ENCODE peak calls at places on chromosomes 7 and 10, in eight cellular contexts. One of them, this sample, is unnamed.

GRCh38 chr10:95049919-95050318 is 19.4 kb downstream of the CYP2C8 start:
- DNase-seq in cardiac fibroblast: no peak
- DNase-seq in AG09309: no peak
- DNase-seq in psoas muscle: no peak
- DNase-seq in heart left ventricle: no peak
- DNase-seq in Caco-2: no peak
- DNase-seq in CD8-positive, alpha-beta T cell: no peak
- DNase-seq in mucosa of descending colon: no peak
- DNase-seq in this sample: no peak

GRCh38 chr10:6729967-6730366 is 149.9 kb upstream of the PRKCQ start:
- DNase-seq in mucosa of descending colon: no peak
- DNase-seq in heart left ventricle: no peak
- DNase-seq in psoas muscle: no peak
- DNase-seq in AG09309: no peak
- DNase-seq in cardiac fibroblast: peak
- DNase-seq in CD8-positive, alpha-beta T cell: no peak
- DNase-seq in Caco-2: no peak
- DNase-seq in this sample: no peak

GRCh38 chr10:78817361-78817760 is 251.4 kb upstream of the ZMIZ1 start:
- DNase-seq in psoas muscle: no peak
- DNase-seq in mucosa of descending colon: no peak
- DNase-seq in CD8-positive, alpha-beta T cell: no peak
- DNase-seq in Caco-2: no peak
- DNase-seq in cardiac fibroblast: peak
- DNase-seq in AG09309: no peak
- DNase-seq in heart left ventricle: no peak
- DNase-seq in this sample: no peak

GRCh38 chr7:462173-463103 is 57.2 kb downstream of the PDGFA start:
- DNase-seq in mucosa of descending colon: peak
- DNase-seq in cardiac fibroblast: no peak
- DNase-seq in psoas muscle: peak
- DNase-seq in AG09309: no peak
- DNase-seq in CD8-positive, alpha-beta T cell: no peak
- DNase-seq in Caco-2: no peak
- DNase-seq in heart left ventricle: no peak
- DNase-seq in this sample: no peak

GRCh38 chr10:50390302-50390701 is 139.0 kb upstream of the ASAH2 start:
- DNase-seq in AG09309: no peak
- DNase-seq in CD8-positive, alpha-beta T cell: no peak
- DNase-seq in psoas muscle: no peak
- DNase-seq in cardiac fibroblast: no peak
- DNase-seq in mucosa of descending colon: no peak
- DNase-seq in heart left ventricle: no peak
- DNase-seq in Caco-2: no peak
- DNase-seq in this sample: no peak

GRCh38 chr10:114392112-114392835 is 12.0 kb downstream of the AFAP1L2 start:
- DNase-seq in Caco-2: no peak
- DNase-seq in mucosa of descending colon: no peak
- DNase-seq in AG09309: no peak
- DNase-seq in CD8-positive, alpha-beta T cell: no peak
- DNase-seq in heart left ventricle: no peak
- DNase-seq in cardiac fibroblast: no peak
- DNase-seq in psoas muscle: no peak
- DNase-seq in this sample: no peak

GRCh38 chr7:50981743-50982142 is 199.0 kb upstream of the GRB10 start:
- DNase-seq in cardiac fibroblast: no peak
- DNase-seq in mucosa of descending colon: no peak
- DNase-seq in AG09309: no peak
- DNase-seq in CD8-positive, alpha-beta T cell: no peak
- DNase-seq in heart left ventricle: no peak
- DNase-seq in psoas muscle: no peak
- DNase-seq in Caco-2: no peak
- DNase-seq in this sample: no peak

GRCh38 chr10:130869179-130869841 is 442.2 kb downstream of the TCERG1L start:
- DNase-seq in AG09309: no peak
- DNase-seq in psoas muscle: no peak
- DNase-seq in mucosa of descending colon: no peak
- DNase-seq in heart left ventricle: no peak
- DNase-seq in Caco-2: no peak
- DNase-seq in cardiac fibroblast: no peak
- DNase-seq in CD8-positive, alpha-beta T cell: no peak
- DNase-seq in this sample: no peak

GRCh38 chr7:129886184-129886817 is 66.5 kb downstream of the UBE2H start:
- DNase-seq in cardiac fibroblast: no peak
- DNase-seq in Caco-2: no peak
- DNase-seq in heart left ventricle: no peak
- DNase-seq in psoas muscle: no peak
- DNase-seq in AG09309: no peak
- DNase-seq in mucosa of descending colon: no peak
- DNase-seq in CD8-positive, alpha-beta T cell: no peak
- DNase-seq in this sample: no peak

GRCh38 chr7:157271315-157271990 is 65.4 kb upstream of the DNAJB6 start:
- DNase-seq in CD8-positive, alpha-beta T cell: no peak
- DNase-seq in psoas muscle: no peak
- DNase-seq in Caco-2: no peak
- DNase-seq in heart left ventricle: no peak
- DNase-seq in cardiac fibroblast: no peak
- DNase-seq in mucosa of descending colon: peak
- DNase-seq in AG09309: no peak
- DNase-seq in this sample: no peak

GRCh38 chr7:148912758-148913541 is 28.9 kb upstream of the EZH2 start:
- DNase-seq in AG09309: no peak
- DNase-seq in heart left ventricle: no peak
- DNase-seq in cardiac fibroblast: no peak
- DNase-seq in psoas muscle: no peak
- DNase-seq in CD8-positive, alpha-beta T cell: peak
- DNase-seq in mucosa of descending colon: no peak
- DNase-seq in Caco-2: no peak
- DNase-seq in this sample: peak

GRCh38 chr10:91077549-91078017 is 142.9 kb upstream of the PCGF5 start:
- DNase-seq in Caco-2: no peak
- DNase-seq in CD8-positive, alpha-beta T cell: no peak
- DNase-seq in psoas muscle: peak
- DNase-seq in mucosa of descending colon: peak
- DNase-seq in cardiac fibroblast: peak
- DNase-seq in AG09309: no peak
- DNase-seq in heart left ventricle: peak
- DNase-seq in this sample: no peak

GRCh38 chr7:92750961-92751360 is 85.4 kb downstream of the CDK6 start:
- DNase-seq in CD8-positive, alpha-beta T cell: no peak
- DNase-seq in psoas muscle: no peak
- DNase-seq in cardiac fibroblast: no peak
- DNase-seq in mucosa of descending colon: no peak
- DNase-seq in Caco-2: no peak
- DNase-seq in heart left ventricle: no peak
- DNase-seq in AG09309: no peak
- DNase-seq in this sample: no peak

GRCh38 chr7:92835140-92835850 is 1.1 kb downstream of the CDK6 start:
- DNase-seq in CD8-positive, alpha-beta T cell: peak
- DNase-seq in heart left ventricle: peak
- DNase-seq in psoas muscle: peak
- DNase-seq in Caco-2: peak
- DNase-seq in AG09309: no peak
- DNase-seq in cardiac fibroblast: peak
- DNase-seq in mucosa of descending colon: peak
- DNase-seq in this sample: no peak

GRCh38 chr10:11298116-11298515 is 280.4 kb downstream of the CELF2 start:
- DNase-seq in CD8-positive, alpha-beta T cell: no peak
- DNase-seq in AG09309: no peak
- DNase-seq in mucosa of descending colon: no peak
- DNase-seq in cardiac fibroblast: no peak
- DNase-seq in Caco-2: no peak
- DNase-seq in psoas muscle: no peak
- DNase-seq in heart left ventricle: no peak
- DNase-seq in this sample: no peak

GRCh38 chr7:140050100-140050499 is 12.7 kb downstream of the PARP12 start:
- DNase-seq in CD8-positive, alpha-beta T cell: no peak
- DNase-seq in Caco-2: no peak
- DNase-seq in AG09309: no peak
- DNase-seq in psoas muscle: no peak
- DNase-seq in cardiac fibroblast: no peak
- DNase-seq in heart left ventricle: no peak
- DNase-seq in mucosa of descending colon: no peak
- DNase-seq in this sample: no peak
- H3K4me3 ChIP-seq in CD8-positive, alpha-beta T cell: no peak
- H3K4me3 ChIP-seq in Caco-2: no peak
- H3K4me3 ChIP-seq in AG09309: no peak
- H3K4me3 ChIP-seq in psoas muscle: no peak
- H3K4me3 ChIP-seq in cardiac fibroblast: no peak
- H3K4me3 ChIP-seq in heart left ventricle: no peak
- H3K4me3 ChIP-seq in mucosa of descending colon: no peak
- H3K4me3 ChIP-seq in this sample: no peak

DNA sequence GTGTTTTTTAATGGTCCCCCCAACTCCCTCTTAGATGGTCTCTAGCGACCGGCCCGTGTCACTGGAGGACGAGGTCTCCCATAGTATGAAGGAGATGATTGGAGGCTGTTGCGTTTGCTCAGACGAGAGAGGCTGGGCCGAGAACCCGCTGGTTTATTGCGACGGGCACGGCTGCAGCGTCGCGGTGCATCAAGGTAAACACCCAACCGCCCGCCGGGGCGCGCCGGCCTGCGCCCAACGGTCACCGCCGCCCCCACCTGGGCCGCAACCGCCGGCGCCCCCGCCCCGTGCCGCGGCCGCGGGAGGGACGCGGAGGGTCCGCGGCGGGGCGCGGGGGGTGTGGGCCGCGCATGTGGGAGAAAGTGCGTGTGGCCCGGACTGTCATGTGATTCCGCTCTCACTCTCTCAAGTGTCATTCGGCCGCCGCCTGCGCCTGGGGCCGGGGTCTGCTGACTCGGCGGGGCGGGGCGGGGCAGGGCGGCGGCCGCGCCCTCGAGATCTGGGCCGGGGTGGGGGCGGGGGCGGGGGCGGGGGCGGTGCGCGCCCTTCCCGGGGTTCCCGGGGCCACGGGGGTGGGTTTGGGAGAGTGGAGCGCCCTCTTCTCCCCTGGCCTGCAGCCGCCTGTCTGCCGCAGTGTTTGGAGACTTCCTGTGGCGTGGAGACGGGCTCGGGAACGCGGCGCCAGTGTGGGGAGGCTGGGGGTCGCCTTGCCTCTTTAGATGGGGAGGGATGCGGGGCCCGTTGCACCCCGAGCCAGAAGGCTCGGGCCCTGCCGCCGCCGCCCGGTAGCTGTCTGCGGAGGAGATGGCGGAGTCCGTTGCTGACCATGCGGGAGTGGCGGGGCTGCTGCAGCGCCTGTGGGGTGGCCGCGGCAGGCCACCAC is 820 bp downstream of the MLLT10 start:
- DNase-seq in mucosa of descending colon: peak
- DNase-seq in heart left ventricle: peak
- DNase-seq in AG09309: no peak
- DNase-seq in cardiac fibroblast: peak
- DNase-seq in CD8-positive, alpha-beta T cell: peak
- DNase-seq in Caco-2: peak
- DNase-seq in psoas muscle: peak
- DNase-seq in this sample: no peak
- TF ChIP-seq CTCF in mucosa of descending colon: no peak
- TF ChIP-seq CTCF in heart left ventricle: peak
- TF ChIP-seq CTCF in AG09309: no peak
- TF ChIP-seq CTCF in cardiac fibroblast: no peak
- TF ChIP-seq CTCF in CD8-positive, alpha-beta T cell: no peak
- TF ChIP-seq CTCF in Caco-2: no peak
- TF ChIP-seq CTCF in psoas muscle: no peak
- TF ChIP-seq CTCF in this sample: no peak

GRCh38 chr7:81767883-81768282 is 2.0 kb downstream of the HGF start:
- DNase-seq in AG09309: no peak
- DNase-seq in Caco-2: no peak
- DNase-seq in heart left ventricle: no peak
- DNase-seq in CD8-positive, alpha-beta T cell: no peak
- DNase-seq in cardiac fibroblast: peak
- DNase-seq in psoas muscle: no peak
- DNase-seq in mucosa of descending colon: no peak
- DNase-seq in this sample: no peak

GRCh38 chr7:81769891-81770818 is at the start of gene HGF:
- DNase-seq in Caco-2: no peak
- DNase-seq in psoas muscle: peak
- DNase-seq in heart left ventricle: peak
- DNase-seq in CD8-positive, alpha-beta T cell: no peak
- DNase-seq in cardiac fibroblast: peak
- DNase-seq in AG09309: peak
- DNase-seq in mucosa of descending colon: peak
- DNase-seq in this sample: no peak

GRCh38 chr7:81770823-81771222 is 976 bp upstream of the HGF start:
- DNase-seq in Caco-2: no peak
- DNase-seq in psoas muscle: no peak
- DNase-seq in heart left ventricle: no peak
- DNase-seq in cardiac fibroblast: no peak
- DNase-seq in AG09309: no peak
- DNase-seq in mucosa of descending colon: no peak
- DNase-seq in CD8-positive, alpha-beta T cell: no peak
- DNase-seq in this sample: no peak

GRCh38 chr7:81774496-81774895 is 4.6 kb upstream of the HGF start:
- DNase-seq in psoas muscle: no peak
- DNase-seq in Caco-2: no peak
- DNase-seq in CD8-positive, alpha-beta T cell: no peak
- DNase-seq in AG09309: no peak
- DNase-seq in heart left ventricle: no peak
- DNase-seq in mucosa of descending colon: no peak
- DNase-seq in cardiac fibroblast: no peak
- DNase-seq in this sample: no peak

DNA sequence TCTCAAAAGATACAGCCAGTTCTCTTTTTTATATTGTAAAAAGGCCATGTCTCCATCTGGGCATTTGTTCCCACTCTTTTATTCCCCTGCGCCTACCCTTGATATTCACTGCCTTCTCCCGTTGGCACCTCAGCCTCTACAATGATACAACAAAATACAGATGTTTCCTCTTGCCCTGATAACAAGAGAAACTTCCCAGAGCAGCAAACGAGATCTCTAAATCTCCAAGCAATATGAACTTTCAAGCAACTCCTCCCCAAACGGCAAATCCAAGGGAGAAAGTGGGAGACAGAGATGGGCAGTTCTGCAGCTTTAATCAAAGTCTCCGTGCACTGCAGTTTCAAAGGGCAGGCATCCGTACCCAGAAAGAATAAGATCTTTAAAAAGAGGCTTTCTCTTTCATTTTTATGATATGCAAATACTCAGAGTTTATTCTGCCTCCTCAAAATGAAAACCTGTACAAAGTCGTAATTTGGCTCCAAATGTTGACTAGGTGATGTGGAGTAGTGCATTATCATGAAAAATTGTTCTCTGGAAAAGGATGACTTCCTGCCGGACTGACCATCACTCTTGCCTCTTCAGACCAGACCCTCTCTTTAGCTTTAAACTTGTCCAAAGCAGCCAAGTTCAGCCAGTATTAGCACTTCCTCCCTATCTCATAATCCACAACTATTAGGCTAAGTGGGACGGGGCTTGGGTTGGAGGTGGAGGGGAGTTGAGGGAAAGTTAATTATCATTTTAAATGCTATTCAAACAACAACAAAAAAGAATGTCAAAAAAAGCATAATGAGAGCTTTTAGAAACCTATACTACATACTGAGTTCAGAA is 682 bp downstream of the HGF start:
- DNase-seq in mucosa of descending colon: no peak
- DNase-seq in AG09309: no peak
- DNase-seq in CD8-positive, alpha-beta T cell: no peak
- DNase-seq in cardiac fibroblast: no peak
- DNase-seq in heart left ventricle: no peak
- DNase-seq in psoas muscle: no peak
- DNase-seq in Caco-2: no peak
- DNase-seq in this sample: no peak
- H3K4me3 ChIP-seq in mucosa of descending colon: no peak
- H3K4me3 ChIP-seq in AG09309: peak
- H3K4me3 ChIP-seq in CD8-positive, alpha-beta T cell: no peak
- H3K4me3 ChIP-seq in cardiac fibroblast: peak
- H3K4me3 ChIP-seq in heart left ventricle: peak
- H3K4me3 ChIP-seq in psoas muscle: peak
- H3K4me3 ChIP-seq in Caco-2: no peak
- H3K4me3 ChIP-seq in this sample: no peak

GRCh38 chr7:18873674-18874341 is 243.6 kb downstream of the TWIST1 start:
- DNase-seq in psoas muscle: no peak
- DNase-seq in AG09309: peak
- DNase-seq in heart left ventricle: no peak
- DNase-seq in Caco-2: no peak
- DNase-seq in mucosa of descending colon: no peak
- DNase-seq in CD8-positive, alpha-beta T cell: no peak
- DNase-seq in cardiac fibroblast: peak
- DNase-seq in this sample: no peak
- TF ChIP-seq CTCF in psoas muscle: no peak
- TF ChIP-seq CTCF in AG09309: peak
- TF ChIP-seq CTCF in heart left ventricle: peak
- TF ChIP-seq CTCF in Caco-2: peak
- TF ChIP-seq CTCF in mucosa of descending colon: no peak
- TF ChIP-seq CTCF in CD8-positive, alpha-beta T cell: no peak
- TF ChIP-seq CTCF in cardiac fibroblast: peak
- TF ChIP-seq CTCF in this sample: peak

This sample was measured in kidney epithelial cell.